ENCODE peak calls at places on chromosomes 6 and 20, in eight cellular contexts. Q, K, T, U, N, P, Z and E are unnamed samples.

GRCh38 chr6:69933239-69933638 is 66.9 kb downstream of the COL19A1 start:
- DNase-seq in U (no peak), K (no peak), Q (no peak), N (no peak), T (no peak), P (no peak), Z (no peak), E (no peak)

GRCh38 chr20:43541214-43541613 is 17.6 kb upstream of the SGK2 start:
- DNase-seq in K (no peak), Q (no peak), U (no peak), T (no peak), P (no peak), Z (peak; percentile 61), N (no peak), E (no peak)

GRCh38 chr6:167944130-167944529 is 53.3 kb upstream of the KIF25 start:
- DNase-seq in P (no peak), T (no peak), Q (no peak), K (no peak), N (no peak), Z (no peak), U (no peak), E (no peak)

GRCh38 chr6:164151161-164151728 is 736.7 kb downstream of the QKI start:
- DNase-seq in T (peak; percentile 94), Q (no peak), K (no peak), N (no peak), Z (no peak), P (no peak), U (no peak), E (no peak)

GRCh38 chr6:150368762-150369161 is at the start of gene IYD:
- DNase-seq in T (no peak), Z (no peak), Q (no peak), N (no peak), U (no peak), P (no peak), K (no peak), E (no peak)

GRCh38 chr6:37860226-37860839 is 40.8 kb downstream of the ZFAND3 start:
- DNase-seq in N (peak; percentile 13), Z (peak; percentile 62), P (no peak), Q (no peak), K (no peak), T (no peak), U (no peak), E (peak; percentile 32)

GRCh38 chr6:90611543-90611864 is 24.6 kb upstream of the MAP3K7 start:
- DNase-seq in Z (no peak), N (no peak), T (no peak), P (no peak), U (no peak), Q (no peak), K (no peak), E (no peak)

GRCh38 chr6:128208851-128209580 is 308.2 kb upstream of the THEMIS start:
- DNase-seq in Z (peak; percentile 66), T (no peak), Q (no peak), P (no peak), N (no peak), U (no peak), K (no peak), E (no peak)

GRCh38 chr6:158629376-158630221 is 14.9 kb downstream of the DYNLT1 start:
- DNase-seq in K (peak; percentile 39), N (peak; percentile 11), U (no peak), Z (no peak), P (no peak), Q (no peak), T (no peak), E (no peak)

GRCh38 chr20:33832113-33832853 is 21.1 kb downstream of the CHMP4B start:
- DNase-seq in K (no peak), T (no peak), Z (peak; percentile 23), U (no peak), P (no peak), Q (no peak), N (no peak), E (peak; percentile 2)

GRCh38 chr6:129766959-129767728 is 57.2 kb upstream of the ARHGAP18 start:
- DNase-seq in Q (peak; percentile 23), P (peak; percentile 34), K (peak; percentile 76), Z (peak; percentile 63), N (peak; percentile 54), U (peak; percentile 62), T (peak; percentile 42), E (no peak)

GRCh38 chr6:159066479-159066878 is 21.7 kb upstream of the TAGAP start:
- DNase-seq in U (no peak), Q (no peak), Z (no peak), K (no peak), P (no peak), N (no peak), T (no peak), E (no peak)

GRCh38 chr6:158737082-158737709 is 82.0 kb downstream of the EZR start:
- DNase-seq in Z (no peak), U (no peak), K (no peak), Q (no peak), T (no peak), P (no peak), N (no peak), E (no peak)

GRCh38 chr20:59623133-59623532 is 18.8 kb downstream of the PHACTR3 start:
- DNase-seq in U (no peak), Q (no peak), P (no peak), Z (no peak), K (no peak), T (no peak), N (no peak), E (no peak)

GRCh38 chr20:59004493-59004762 is 2.6 kb downstream of the CTSZ start:
- DNase-seq in P (peak; percentile 27), T (no peak), U (no peak), Z (no peak), Q (peak; percentile 38), N (no peak), K (no peak), E (no peak)

GRCh38 chr6:29925341-29926080 is 16.8 kb upstream of the HLA-A start:
- DNase-seq in N (no peak), K (no peak), Z (no peak), T (no peak), Q (no peak), U (no peak), P (no peak), E (no peak)

GRCh38 chr6:169843110-169843509 is 91.7 kb downstream of the ERMARD start:
- DNase-seq in N (no peak), Q (no peak), T (no peak), U (peak; percentile 21), P (no peak), K (no peak), Z (no peak), E (no peak)

GRCh38 chr20:54026300-54027064 is 43.9 kb downstream of the BCAS1 start:
- DNase-seq in K (no peak), Q (no peak), T (no peak), Z (peak; percentile 7), P (no peak), U (no peak), N (no peak), E (no peak)

GRCh38 chr6:31139599-31139998 is 733 bp upstream of the PSORS1C2 start:
- DNase-seq in T (no peak), U (no peak), N (no peak), Q (no peak), P (no peak), K (peak; percentile 83), Z (peak; percentile 8), E (no peak)

GRCh38 chr20:14245368-14245970 is 91.9 kb downstream of the FLRT3 start:
- DNase-seq in Q (no peak), U (no peak), P (no peak), T (no peak), N (no peak), Z (peak; percentile 28), K (no peak), E (no peak)

GRCh38 chr20:59837623-59838394 is 95.6 kb downstream of the SYCP2 start:
- DNase-seq in K (no peak), T (no peak), N (no peak), Q (no peak), P (no peak), Z (no peak), U (no peak), E (no peak)

GRCh38 chr6:166997768-166998255 is 1.4 kb upstream of the CEP43 start:
- DNase-seq in T (peak; percentile 60), Z (peak; percentile 75), Q (peak; percentile 19), N (peak; percentile 82), P (peak; percentile 21), K (peak; percentile 87), U (peak; percentile 69), E (no peak)